ENCODE peak calls at places on chromosomes 2 and 18, in ten cellular contexts. B, T, Q, J, X, K, N, E, W and P are unnamed samples.
A peak's percentile ranks its signal among the peaks of the same experiment; 100 is the strongest.

GRCh38 chr2:52340185-52340584 is 1308.3 kb upstream of the NRXN1 start:
- DNase-seq in B (no peak), T (no peak), Q (no peak), J (no peak), X (no peak), K (no peak), N (no peak), E (no peak), W (no peak), P (no peak)

GRCh38 chr2:218832520-218832919 is 917 bp upstream of the PRKAG3 start:
- DNase-seq in B (no peak), T (no peak), Q (no peak), J (no peak), X (no peak), K (peak; percentile 42), N (no peak), E (no peak), W (no peak), P (no peak)

GRCh38 chr18:12038082-12038660 is 55.5 kb upstream of the ANKRD62 start:
- DNase-seq in B (no peak), T (no peak), Q (peak; percentile 23), J (no peak), X (no peak), K (no peak), N (peak; percentile 26), E (peak; percentile 43), W (peak; percentile 76), P (peak; percentile 40)

GRCh38 chr18:11857177-11857887 is 6.1 kb downstream of the CHMP1B start:
- DNase-seq in B (peak; percentile 95), T (peak; percentile 78), Q (peak; percentile 31), J (peak; percentile 99), X (peak; percentile 73), K (no peak), N (peak; percentile 83), E (no peak), W (peak; percentile 95), P (peak; percentile 56)

GRCh38 chr2:71223767-71224333 is 3.1 kb downstream of the PAIP2B start:
- DNase-seq in B (peak; percentile 52), T (peak; percentile 54), Q (peak; percentile 36), J (peak; percentile 82), X (peak; percentile 56), K (peak; percentile 23), N (peak; percentile 64), E (peak; percentile 52), W (peak; percentile 80), P (peak; percentile 55)

GRCh38 chr2:203913947-203914346 is 22.6 kb upstream of the ICOS start:
- DNase-seq in B (peak; percentile 10), T (no peak), Q (no peak), J (peak; percentile 8), X (peak; percentile 1), K (no peak), N (no peak), E (no peak), W (no peak), P (no peak)

GRCh38 chr2:95539836-95540235 is 52.0 kb upstream of the TRIM43 start:
- DNase-seq in B (no peak), T (no peak), Q (no peak), J (no peak), X (no peak), K (no peak), N (no peak), E (no peak), W (no peak), P (no peak)

GRCh38 chr2:32715981-32716380 is 88.1 kb downstream of the TTC27 start:
- DNase-seq in B (no peak), T (no peak), Q (no peak), J (no peak), X (no peak), K (no peak), N (no peak), E (no peak), W (no peak), P (no peak)

GRCh38 chr18:62118324-62118723 is 68.5 kb downstream of the PIGN start:
- DNase-seq in B (no peak), T (no peak), Q (no peak), J (no peak), X (no peak), K (no peak), N (no peak), E (no peak), W (no peak), P (no peak)

GRCh38 chr2:3785890-3786273 is 82.5 kb downstream of the DCDC2C start:
- DNase-seq in B (no peak), T (no peak), Q (no peak), J (no peak), X (no peak), K (no peak), N (no peak), E (no peak), W (no peak), P (no peak)

GRCh38 chr2:236951830-236952475 is 133.7 kb upstream of the COPS8 start:
- DNase-seq in B (no peak), T (no peak), Q (no peak), J (no peak), X (no peak), K (no peak), N (no peak), E (no peak), W (no peak), P (peak; percentile 5)

GRCh38 chr2:135072125-135072997 is 20.3 kb downstream of the RAB3GAP1 start:
- DNase-seq in B (no peak), T (no peak), Q (no peak), J (peak; percentile 31), X (no peak), K (no peak), N (no peak), E (no peak), W (no peak), P (no peak)

GRCh38 chr18:61883547-61883946 is 9.3 kb downstream of the RNF152 start:
- DNase-seq in B (no peak), T (no peak), Q (no peak), J (no peak), X (no peak), K (no peak), N (no peak), E (no peak), W (no peak), P (no peak)

GRCh38 chr18:58676270-58676669 is 5.0 kb downstream of the MALT1 start:
- DNase-seq in B (no peak), T (no peak), Q (no peak), J (no peak), X (no peak), K (no peak), N (no peak), E (no peak), W (no peak), P (no peak)

GRCh38 chr18:58671941-58672565 is 788 bp downstream of the MALT1 start:
- DNase-seq in B (no peak), T (no peak), Q (no peak), J (peak; percentile 39), X (no peak), K (no peak), N (peak; percentile 62), E (no peak), W (no peak), P (peak; percentile 52)

GRCh38 chr18:58671122-58671940 is at the start of gene MALT1:
- DNase-seq in B (peak; percentile 77), T (peak; percentile 96), Q (peak; percentile 91), J (peak; percentile 88), X (peak; percentile 79), K (peak; percentile 83), N (peak; percentile 97), E (peak; percentile 98), W (peak; percentile 96), P (peak; percentile 96)

GRCh38 chr18:58674863-58675472 is 3.7 kb downstream of the MALT1 start:
- DNase-seq in B (no peak), T (no peak), Q (no peak), J (no peak), X (no peak), K (no peak), N (no peak), E (no peak), W (no peak), P (no peak)

GRCh38 chr18:58674159-58674558 is 2.9 kb downstream of the MALT1 start:
- DNase-seq in B (no peak), T (no peak), Q (no peak), J (no peak), X (no peak), K (no peak), N (no peak), E (no peak), W (no peak), P (no peak)
- H3K4me1 ChIP-seq in B (peaks cover 75% of the 10 kb centered on the region), T (peaks cover 8% of the 10 kb centered on the region), Q (peaks cover 3% of the 10 kb centered on the region), J (peaks cover 51% of the 10 kb centered on the region), X (peaks cover 4% of the 10 kb centered on the region), K (peaks cover 11% of the 10 kb centered on the region), N (peaks cover 18% of the 10 kb centered on the region), E (peaks cover 15% of the 10 kb centered on the region), W (peaks cover 22% of the 10 kb centered on the region), P (peaks cover 46% of the 10 kb centered on the region)

DNA sequence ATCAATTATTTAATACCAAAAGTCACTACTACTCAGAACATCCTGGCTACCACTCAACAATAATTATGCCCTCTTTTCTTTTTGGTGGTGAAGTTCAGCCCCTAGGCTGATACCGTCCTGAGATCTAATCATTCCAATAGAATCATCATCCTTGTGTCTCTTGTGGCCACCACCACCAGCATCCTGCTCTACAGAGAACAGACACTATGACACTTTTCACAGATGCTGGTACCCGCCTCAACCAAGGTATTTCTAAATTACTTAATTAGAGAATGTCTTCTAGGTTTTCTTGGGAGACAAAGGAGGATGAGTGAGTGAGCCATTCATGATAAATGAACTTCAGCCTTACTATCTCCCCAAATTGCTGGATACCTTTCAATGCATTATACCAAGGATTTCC is 60.0 kb downstream of the TDRD15 start:
- DNase-seq in B (no peak), T (no peak), Q (no peak), J (no peak), X (no peak), K (no peak), N (no peak), E (no peak), W (no peak), P (no peak)
- TF ChIP-seq EP300 in B (no peak), T (no peak), Q (no peak), J (no peak), X (no peak), K (no peak), N (no peak), E (no peak), W (no peak), P (no peak)

DNA sequence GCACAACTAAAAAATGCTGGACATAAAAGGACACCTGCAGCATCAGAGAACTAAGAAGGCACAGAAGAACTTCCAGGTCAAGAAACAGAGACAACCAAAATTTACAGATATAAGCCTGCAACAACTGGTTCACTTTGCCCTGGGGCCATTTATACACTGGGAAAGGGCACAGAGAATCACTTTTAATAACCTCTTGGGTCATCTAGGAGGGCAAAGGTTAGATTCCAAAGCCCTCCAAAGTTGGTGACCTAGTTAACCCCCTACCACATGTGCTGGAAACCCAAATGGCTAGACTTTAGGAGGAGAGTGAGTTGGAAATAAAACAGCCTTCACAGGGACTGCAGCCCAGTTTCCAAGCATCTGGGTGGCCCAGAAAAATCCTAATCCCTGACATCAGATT is 3.3 kb downstream of the RNU4ATAC start:
- DNase-seq in B (no peak), T (no peak), Q (no peak), J (no peak), X (no peak), K (no peak), N (no peak), E (no peak), W (no peak), P (no peak)
- H3K4me3 ChIP-seq in B (no peak overlapping the region), T (no peak overlapping the region), Q (no peak overlapping the region), J (no peak overlapping the region), X (no peak overlapping the region), K (no peak overlapping the region), N (no peak overlapping the region), E (no peak overlapping the region), W (no peak overlapping the region), P (no peak overlapping the region)

DNA sequence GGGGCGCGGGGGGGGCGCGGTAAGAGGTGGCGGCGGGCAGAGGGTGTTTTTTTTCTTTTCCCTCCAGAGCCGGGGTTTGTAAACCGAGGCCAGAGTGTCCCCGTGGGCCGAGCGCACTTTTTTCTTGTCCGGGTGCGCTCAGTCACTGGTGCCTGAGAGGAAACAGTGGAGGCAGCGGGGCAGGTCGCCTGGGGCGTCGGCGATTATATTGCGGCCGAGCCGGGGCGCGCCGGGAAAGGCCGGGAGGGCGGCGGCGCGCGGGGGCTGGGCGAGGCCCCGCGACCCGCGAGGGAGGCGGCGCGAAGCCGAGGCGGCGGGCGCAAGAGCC is 284 bp downstream of the HOXD8 start:
- DNase-seq in B (no peak), T (no peak), Q (no peak), J (no peak), X (peak; percentile 17), K (no peak), N (peak; percentile 64), E (no peak), W (peak; percentile 75), P (no peak)
- H3K4me1 ChIP-seq in B (no peaks in the 10 kb centered on the region), T (peaks cover 20% of the 10 kb centered on the region), Q (peaks cover 13% of the 10 kb centered on the region), J (peaks cover 3% of the 10 kb centered on the region), X (no peaks in the 10 kb centered on the region), K (peaks cover 6% of the 10 kb centered on the region), N (peaks cover 28% of the 10 kb centered on the region), E (peaks cover 25% of the 10 kb centered on the region), W (peaks cover 51% of the 10 kb centered on the region), P (peaks cover 39% of the 10 kb centered on the region)